ENCODE peak calls at places on chromosomes 13 and 19, in four cellular contexts. Z is cardiac muscle cell, C is cardiac fibroblast, Q is fibroblast of lung. N is an unnamed sample.

GRCh38 chr19:35845215-35846037 is 6.9 kb downstream of the NPHS1 start:
- DNase-seq in Z (peak), C (no peak), Q (no peak), N (peak)

GRCh38 chr19:56712609-56713008 is 41.1 kb upstream of the ZNF835 start:
- DNase-seq in Z (no peak), C (no peak), Q (no peak), N (no peak)

GRCh38 chr19:1264801-1265610 is 4.1 kb upstream of the CIRBP start:
- DNase-seq in Z (peak), C (peak), Q (peak), N (peak)

GRCh38 chr19:4363571-4364304 is 20.4 kb downstream of the MPND start:
- DNase-seq in Z (no peak), C (no peak), Q (no peak), N (no peak)

GRCh38 chr19:45470147-45471081 is 2.6 kb downstream of the FOSB start:
- DNase-seq in Z (peak), C (peak), Q (peak), N (peak)

GRCh38 chr13:98954313-98954712 is 23.6 kb downstream of the DOCK9 start:
- DNase-seq in Z (no peak), C (no peak), Q (no peak), N (no peak)

GRCh38 chr19:2150794-2151338 is 500 bp downstream of the AP3D1 start:
- DNase-seq in Z (no peak), C (no peak), Q (no peak), N (no peak)

GRCh38 chr13:72141845-72142470 is 275.0 kb upstream of the DACH1 start:
- DNase-seq in Z (no peak), C (peak), Q (peak), N (peak)

GRCh38 chr13:25819856-25820530 is 231.8 kb downstream of the SHISA2 start:
- DNase-seq in Z (no peak), C (no peak), Q (peak), N (no peak)

GRCh38 chr13:51731759-51732158 is 72.2 kb downstream of the DHRS12 start:
- DNase-seq in Z (no peak), C (peak), Q (peak), N (no peak)
- TF ChIP-seq CTCF in Z (peak), C (peak), Q (peak), N (peak)

GRCh38 chr13:41460930-41461329 is 3.6 kb downstream of the RGCC start:
- DNase-seq in Z (no peak), C (no peak), Q (no peak), N (no peak)
- H3K4me3 ChIP-seq in Z (no peak), C (peak), Q (no peak), N (no peak)

GRCh38 chr13:49351871-49352270 is 92.0 kb downstream of the CAB39L start:
- DNase-seq in Z (no peak), C (no peak), Q (peak), N (peak)
- TF ChIP-seq CTCF in Z (no peak), C (no peak), Q (no peak), N (no peak)

DNA sequence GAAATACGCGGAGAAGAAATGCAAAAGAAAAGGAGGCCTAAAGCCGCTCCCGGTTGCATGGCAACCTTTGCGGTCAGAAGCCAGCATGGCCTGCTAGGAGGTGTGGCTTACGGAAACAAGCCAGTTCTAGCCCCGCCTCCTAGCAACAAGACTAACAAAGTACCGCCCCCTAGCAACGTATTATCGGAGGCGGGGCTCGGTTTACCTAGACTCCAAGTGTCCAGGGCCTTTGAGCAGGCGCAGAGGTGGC is 438 bp upstream of the CYTH2 start:
- DNase-seq in Z (no peak), C (no peak), Q (no peak), N (peak)
- H3K4me3 ChIP-seq in Z (peak), C (peak), Q (peak), N (peak)